ENCODE peak calls at places on chromosome 10, in eight cellular contexts. Z is K562, S is astrocyte, V is keratinocyte, E is NT2/D1, Q is IMR-90, I is HCT116, N is HepG2. F is an unnamed sample. For H3K9me3, the result is how much of the 10 kb centered on the place peaks cover.

GRCh38 chr10:69452676-69453415 is 1.6 kb downstream of the TSPAN15 start:
- DNase-seq in E (no peak), S (no peak), Z (no peak), I (no peak), V (no peak), Q (no peak), N (no peak), F (no peak)

GRCh38 chr10:132845041-132845551 is 59.1 kb upstream of the NKX6-2 start:
- DNase-seq in I (no peak), V (no peak), N (no peak), Z (no peak), Q (no peak), S (no peak), E (no peak), F (peak)

GRCh38 chr10:110360857-110361474 is 56.2 kb upstream of the SMNDC1 start:
- DNase-seq in Q (no peak), V (no peak), I (no peak), S (peak), Z (no peak), E (no peak), N (no peak), F (no peak)

GRCh38 chr10:89332092-89332633 is 4.4 kb downstream of the IFIT3 start:
- DNase-seq in I (no peak), Z (no peak), E (no peak), Q (peak), S (peak), V (no peak), N (peak), F (peak)

GRCh38 chr10:47143473-47143872 is 156.5 kb upstream of the GDF10 start:
- DNase-seq in N (no peak), Q (no peak), E (no peak), V (no peak), Z (no peak), S (no peak), I (no peak), F (no peak)

GRCh38 chr10:111875760-111876159 is 307.8 kb downstream of the GPAM start:
- DNase-seq in S (peak), N (no peak), V (no peak), Z (no peak), Q (no peak), I (no peak), E (no peak), F (no peak)

GRCh38 chr10:27660268-27660667 is 85.4 kb downstream of the MKX start:
- DNase-seq in V (no peak), Q (no peak), E (peak), N (no peak), I (no peak), S (no peak), Z (no peak), F (no peak)

GRCh38 chr10:11724938-11725776 is 17.0 kb upstream of the ECHDC3 start:
- DNase-seq in Q (peak), I (peak), S (peak), V (no peak), N (peak), Z (peak), E (peak), F (peak)

GRCh38 chr10:100362570-100363496 is 15.8 kb downstream of the SCD start:
- DNase-seq in Q (no peak), N (peak), V (no peak), S (peak), Z (no peak), I (no peak), E (no peak), F (no peak)

GRCh38 chr10:100827819-100828743 is 82.7 kb downstream of the PAX2 start:
- DNase-seq in N (no peak), I (no peak), Z (peak), E (no peak), V (no peak), Q (no peak), S (no peak), F (peak)

GRCh38 chr10:63464402-63465292 is 1.1 kb downstream of the JMJD1C start:
- DNase-seq in N (no peak), Q (peak), Z (peak), V (no peak), I (no peak), E (no peak), S (peak), F (no peak)

GRCh38 chr10:93749218-93749799 is 8.4 kb upstream of the LGI1 start:
- DNase-seq in Q (no peak), I (no peak), Z (no peak), E (peak), N (no peak), S (peak), V (no peak), F (peak)

GRCh38 chr10:14004536-14004935 is 326.2 kb downstream of the FRMD4A start:
- DNase-seq in V (no peak), Z (no peak), S (no peak), Q (peak), E (no peak), N (no peak), I (no peak), F (no peak)

GRCh38 chr10:72012801-72013200 is 48.6 kb downstream of the CHST3 start:
- DNase-seq in I (no peak), E (no peak), S (no peak), Q (no peak), N (no peak), V (no peak), Z (no peak), F (no peak)
- H3K9ac ChIP-seq in I (no peak), E (no peak), S (no peak), Q (no peak), N (no peak), V (no peak), Z (no peak), F (no peak)

GRCh38 chr10:37671802-37672201 is 185.6 kb downstream of the ZNF248 start:
- DNase-seq in V (no peak), Q (no peak), Z (no peak), S (no peak), N (no peak), I (no peak), E (no peak), F (no peak)
- H3K9me3 ChIP-seq in V (under half), Q (under half), Z (under half), S (under half), N (under half), I (under half), E (under half), F (under half)

GRCh38 chr10:3066317-3066931 is 924 bp upstream of the PFKP start:
- DNase-seq in E (no peak), N (no peak), I (no peak), S (no peak), V (no peak), Z (peak), Q (no peak), F (no peak)

GRCh38 chr10:3067859-3068179 is 471 bp downstream of the PFKP start:
- DNase-seq in N (no peak), E (no peak), I (no peak), Z (no peak), Q (no peak), V (no peak), S (no peak), F (peak)

GRCh38 chr10:3068201-3068967 is 1.0 kb downstream of the PFKP start:
- DNase-seq in I (no peak), Q (peak), N (no peak), E (no peak), V (no peak), Z (peak), S (peak), F (peak)

GRCh38 chr10:3065622-3066021 is 1.7 kb upstream of the PFKP start:
- DNase-seq in V (no peak), N (no peak), Z (no peak), Q (no peak), E (no peak), S (no peak), I (no peak), F (no peak)

DNA sequence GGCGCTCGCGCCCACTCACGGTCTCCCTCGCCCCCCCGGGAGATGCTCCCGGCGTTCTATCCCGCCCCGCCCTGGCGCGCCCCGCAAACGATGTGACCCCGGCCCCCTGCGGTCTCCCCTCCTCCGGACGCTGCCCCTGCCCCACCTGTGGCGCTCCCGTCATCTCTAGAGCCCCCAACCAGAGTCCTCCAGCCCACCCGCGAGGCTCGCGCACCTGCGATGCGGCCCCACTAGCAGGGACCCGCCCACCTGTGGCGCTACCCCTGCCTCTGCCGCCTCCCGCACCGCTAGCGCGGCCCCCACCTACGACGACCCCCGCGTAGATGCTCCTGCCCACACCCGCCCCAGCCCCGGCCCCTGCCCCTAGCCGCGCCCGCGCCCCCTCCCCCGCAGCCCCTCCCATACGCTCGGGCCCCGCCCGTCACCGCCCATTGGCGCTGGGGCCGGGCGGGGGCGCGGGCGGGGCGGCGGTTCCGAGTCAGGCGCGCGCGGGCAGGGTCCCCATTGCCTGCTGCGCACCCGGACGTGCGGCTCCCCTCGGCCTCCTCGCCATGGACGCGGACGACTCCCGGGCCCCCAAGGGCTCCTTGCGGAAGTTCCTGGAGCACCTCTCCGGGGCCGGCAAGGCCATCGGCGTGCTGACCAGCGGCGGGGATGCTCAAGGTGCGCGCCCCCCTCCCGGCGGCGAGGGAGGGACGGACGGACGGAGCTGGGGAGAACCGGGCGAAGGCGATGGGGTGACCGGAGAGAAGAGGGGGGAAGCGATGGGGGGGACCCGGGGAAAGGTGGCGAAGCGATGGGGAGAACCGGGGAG is at the start of gene PFKP:
- DNase-seq in E (no peak), Q (no peak), Z (peak), I (no peak), N (no peak), V (no peak), S (no peak), F (peak)
- H3K9ac ChIP-seq in E (peak), Q (peak), Z (peak), I (peak), N (no peak), V (peak), S (peak), F (peak)

GRCh38 chr10:108050626-108051025 is 886.1 kb upstream of the SORCS1 start:
- DNase-seq in E (no peak), Q (no peak), V (no peak), N (no peak), Z (no peak), I (no peak), S (no peak), F (no peak)
- H3K9me3 ChIP-seq in E (under half), Q (under half), V (under half), N (half or more), Z (under half), I (under half), S (under half), F (under half)

GRCh38 chr10:36597921-36598320 is 527.5 kb upstream of the ANKRD30A start:
- DNase-seq in N (no peak), S (no peak), Q (no peak), E (no peak), I (no peak), Z (no peak), V (no peak), F (no peak)
- H3K9ac ChIP-seq in N (no peak), S (no peak), Q (no peak), E (no peak), I (no peak), Z (no peak), V (no peak), F (no peak)

DNA sequence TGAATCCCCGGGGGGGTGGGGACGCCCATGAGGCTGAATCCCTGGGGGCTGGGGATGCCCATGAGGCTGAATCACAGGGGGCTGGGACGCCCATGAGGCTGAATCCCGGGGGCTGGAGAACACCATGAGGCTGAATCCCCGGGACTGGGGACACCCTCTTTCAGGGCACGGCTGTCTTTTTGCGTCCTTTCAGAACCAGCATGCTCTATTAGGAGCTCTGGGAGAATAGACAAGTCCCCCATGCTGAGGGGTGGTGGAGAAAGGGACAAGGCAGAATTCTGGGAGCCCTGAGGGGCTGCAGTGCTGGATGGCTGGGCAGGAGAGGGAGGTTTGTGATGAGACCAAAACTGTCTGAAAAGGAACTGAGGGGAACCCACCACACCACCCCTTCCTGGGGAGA is 257.3 kb upstream of the TCERG1L start:
- DNase-seq in I (no peak), Z (no peak), S (no peak), Q (no peak), N (no peak), E (no peak), V (no peak), F (no peak)
- H3K9me3 ChIP-seq in I (under half), Z (under half), S (under half), Q (under half), N (under half), E (under half), V (under half), F (under half)

GRCh38 chr10:30495687-30496086 is 61.7 kb downstream of the MAP3K8 start:
- DNase-seq in I (no peak), N (no peak), V (no peak), S (peak), Q (peak), E (no peak), Z (no peak), F (no peak)
- H3K9ac ChIP-seq in I (no peak), N (no peak), V (no peak), S (no peak), Q (no peak), E (no peak), Z (no peak), F (no peak)

DNA sequence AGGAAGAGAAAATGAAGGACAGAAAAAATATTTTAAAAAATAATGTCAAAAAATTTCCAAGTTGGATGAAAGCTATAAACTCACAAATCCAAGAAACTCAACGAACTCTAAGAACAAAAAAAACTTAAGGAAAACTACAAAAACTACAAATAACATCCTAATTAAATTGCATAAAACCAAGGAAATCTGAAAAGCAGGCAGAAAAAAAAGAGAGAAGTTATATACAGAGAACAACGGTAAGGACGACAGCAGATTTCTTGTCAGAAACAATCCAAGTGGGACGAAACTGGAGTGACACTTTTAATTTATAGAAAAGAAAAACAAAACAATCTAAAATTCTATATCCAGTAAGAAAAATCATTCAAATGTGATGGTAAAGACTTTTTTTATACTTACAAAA is 122.2 kb upstream of the LYZL1 start:
- DNase-seq in N (no peak), V (no peak), E (no peak), Z (no peak), I (no peak), S (no peak), Q (no peak), F (no peak)
- H3K9me3 ChIP-seq in N (under half), V (under half), E (half or more), Z (under half), I (under half), S (under half), Q (under half), F (under half)

F was measured in colonic mucosa.